ENCODE peak calls at places on chromosomes 7 and 10, in four cellular contexts. Y, H, V and Q are unnamed samples.

GRCh38 chr10:14032406-14032998 is 298.2 kb downstream of the FRMD4A start:
- DNase-seq in Y (no peak), H (peak), V (no peak), Q (no peak)

GRCh38 chr7:143295870-143296269 is 7.7 kb downstream of the CASP2 start:
- DNase-seq in V (peak), Y (no peak), H (no peak), Q (no peak)

GRCh38 chr7:44289341-44290249 is 35.8 kb downstream of the CAMK2B start:
- DNase-seq in V (no peak), H (no peak), Y (peak), Q (no peak)

GRCh38 chr7:30047124-30047523 is 18.9 kb downstream of the PLEKHA8 start:
- DNase-seq in V (no peak), Y (no peak), H (no peak), Q (no peak)

GRCh38 chr10:74151057-74151878 is at the start of gene ADK:
- DNase-seq in H (peak), V (peak), Y (peak), Q (peak)

GRCh38 chr10:28996947-28997551 is 291.8 kb upstream of the LYZL1 start:
- DNase-seq in H (no peak), Y (no peak), V (no peak), Q (no peak)

GRCh38 chr10:72615985-72616384 is 9.9 kb downstream of the MICU1 start:
- DNase-seq in V (no peak), Y (no peak), H (no peak), Q (no peak)

GRCh38 chr7:17298102-17298839 is at the start of gene AHR:
- DNase-seq in Y (peak), V (peak), H (no peak), Q (peak)

GRCh38 chr10:78640981-78641646 is 427.7 kb upstream of the ZMIZ1 start:
- DNase-seq in H (no peak), Y (no peak), V (no peak), Q (no peak)

GRCh38 chr10:91198781-91199180 is 21.7 kb upstream of the PCGF5 start:
- DNase-seq in H (no peak), Y (no peak), V (peak), Q (no peak)

GRCh38 chr7:128120976-128121490 is 89.8 kb upstream of the LRRC4 start:
- DNase-seq in H (no peak), Y (no peak), V (no peak), Q (no peak)

GRCh38 chr10:51246156-51246555 is 171.9 kb downstream of the PRKG1 start:
- DNase-seq in V (no peak), Y (no peak), H (no peak), Q (no peak)

GRCh38 chr10:72254891-72255568 is 18.7 kb upstream of the DDIT4 start:
- DNase-seq in V (peak), H (peak), Y (peak), Q (peak)

GRCh38 chr7:156832195-156832877 is 60.6 kb downstream of the LMBR1 start:
- DNase-seq in Y (no peak), H (no peak), V (no peak), Q (no peak)

GRCh38 chr10:89086801-89087513 is 96.4 kb downstream of the FAS start:
- DNase-seq in Y (no peak), H (peak), V (peak), Q (no peak)

GRCh38 chr7:44461387-44461786 is 29.1 kb downstream of the NUDCD3 start:
- DNase-seq in H (peak), Y (no peak), V (peak), Q (no peak)

GRCh38 chr7:111113263-111114017 is 22.5 kb downstream of the LRRN3 start:
- DNase-seq in Y (no peak), V (peak), H (no peak), Q (no peak)

GRCh38 chr10:60718891-60719290 is 59.4 kb upstream of the CDK1 start:
- DNase-seq in Y (no peak), H (no peak), V (peak), Q (no peak)

GRCh38 chr10:71823356-71823755 is 27.7 kb downstream of the PSAP start:
- DNase-seq in V (no peak), Y (no peak), H (no peak), Q (no peak)

GRCh38 chr10:1978593-1978992 is 241.3 kb upstream of the ADARB2 start:
- DNase-seq in V (no peak), H (no peak), Y (no peak), Q (no peak)

GRCh38 chr10:2985729-2986232 is 81.6 kb upstream of the PFKP start:
- DNase-seq in H (no peak), V (peak), Y (no peak), Q (peak)

GRCh38 chr10:17175551-17175950 is 25.9 kb downstream of the TRDMT1 start:
- DNase-seq in Y (no peak), V (no peak), H (no peak), Q (no peak)

GRCh38 chr10:17179002-17179401 is 22.5 kb downstream of the TRDMT1 start:
- DNase-seq in Y (no peak), V (no peak), H (no peak), Q (no peak)

GRCh38 chr10:17174626-17175025 is 26.8 kb downstream of the TRDMT1 start:
- DNase-seq in V (no peak), H (no peak), Y (no peak), Q (no peak)

GRCh38 chr10:17177014-17177413 is 24.5 kb downstream of the TRDMT1 start:
- DNase-seq in V (no peak), Y (no peak), H (no peak), Q (no peak)

GRCh38 chr10:17178006-17178405 is 23.5 kb downstream of the TRDMT1 start:
- DNase-seq in V (no peak), Y (no peak), H (no peak), Q (no peak)
- TF ChIP-seq CTCF in V (no peak), Y (no peak), H (no peak), Q (no peak)

DNA sequence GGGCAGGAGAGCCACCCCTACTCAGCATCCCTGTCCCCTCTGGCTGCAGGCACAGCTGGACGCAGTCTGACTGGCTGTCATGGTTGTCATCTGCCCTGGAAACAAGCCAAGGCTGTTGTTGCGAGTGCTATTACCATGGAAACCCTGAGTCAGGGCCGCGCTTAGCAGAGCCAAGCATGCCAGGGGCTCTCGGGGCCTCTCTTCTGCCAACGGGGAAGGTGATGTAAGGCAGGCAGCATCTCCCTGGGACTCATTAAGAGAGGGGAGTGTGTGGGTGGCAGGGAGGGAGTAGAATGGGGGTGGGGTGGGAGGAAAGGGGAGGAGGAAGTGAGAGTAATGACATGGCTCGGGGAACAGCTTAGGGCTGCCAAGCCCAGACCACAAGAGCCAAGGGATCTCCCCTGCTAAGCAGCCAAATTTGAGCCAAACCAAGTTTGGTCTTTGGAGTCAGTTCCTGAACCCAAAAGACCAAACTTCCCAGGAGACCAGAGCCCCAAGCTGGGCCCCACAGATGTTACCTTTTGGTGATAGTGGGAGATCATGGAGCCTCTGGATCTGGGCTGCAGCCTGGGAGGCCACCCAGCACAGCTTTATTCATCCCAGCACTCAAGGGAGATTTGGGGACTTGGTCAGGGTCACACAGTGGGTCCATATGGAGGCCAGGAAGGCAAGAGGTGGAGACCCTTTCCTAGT is 67.6 kb downstream of the TMEM130 start:
- DNase-seq in V (peak), Y (no peak), H (peak), Q (peak)
- H3K4me3 ChIP-seq in V (no peak), Y (no peak), H (no peak), Q (no peak)

GRCh38 chr7:4000139-4000538 is 682.0 kb upstream of the FOXK1 start:
- DNase-seq in H (no peak), V (no peak), Y (no peak), Q (no peak)
- TF ChIP-seq CTCF in H (no peak), V (no peak), Y (no peak), Q (no peak)

GRCh38 chr7:2508327-2509231 is 11.0 kb upstream of the LFNG start:
- DNase-seq in Y (no peak), V (no peak), H (peak), Q (no peak)

GRCh38 chr7:2510130-2510776 is 9.3 kb upstream of the LFNG start:
- DNase-seq in H (no peak), Y (no peak), V (no peak), Q (no peak)

GRCh38 chr7:2509298-2509906 is 10.2 kb upstream of the LFNG start:
- DNase-seq in V (no peak), H (no peak), Y (no peak), Q (peak)

GRCh38 chr7:2507208-2507916 is 12.2 kb upstream of the LFNG start:
- DNase-seq in V (no peak), H (no peak), Y (no peak), Q (no peak)

GRCh38 chr7:2507917-2508306 is 11.7 kb upstream of the LFNG start:
- DNase-seq in H (no peak), Y (no peak), V (no peak), Q (no peak)
- H3K4me3 ChIP-seq in H (peak), Y (no peak), V (no peak), Q (no peak)

DNA sequence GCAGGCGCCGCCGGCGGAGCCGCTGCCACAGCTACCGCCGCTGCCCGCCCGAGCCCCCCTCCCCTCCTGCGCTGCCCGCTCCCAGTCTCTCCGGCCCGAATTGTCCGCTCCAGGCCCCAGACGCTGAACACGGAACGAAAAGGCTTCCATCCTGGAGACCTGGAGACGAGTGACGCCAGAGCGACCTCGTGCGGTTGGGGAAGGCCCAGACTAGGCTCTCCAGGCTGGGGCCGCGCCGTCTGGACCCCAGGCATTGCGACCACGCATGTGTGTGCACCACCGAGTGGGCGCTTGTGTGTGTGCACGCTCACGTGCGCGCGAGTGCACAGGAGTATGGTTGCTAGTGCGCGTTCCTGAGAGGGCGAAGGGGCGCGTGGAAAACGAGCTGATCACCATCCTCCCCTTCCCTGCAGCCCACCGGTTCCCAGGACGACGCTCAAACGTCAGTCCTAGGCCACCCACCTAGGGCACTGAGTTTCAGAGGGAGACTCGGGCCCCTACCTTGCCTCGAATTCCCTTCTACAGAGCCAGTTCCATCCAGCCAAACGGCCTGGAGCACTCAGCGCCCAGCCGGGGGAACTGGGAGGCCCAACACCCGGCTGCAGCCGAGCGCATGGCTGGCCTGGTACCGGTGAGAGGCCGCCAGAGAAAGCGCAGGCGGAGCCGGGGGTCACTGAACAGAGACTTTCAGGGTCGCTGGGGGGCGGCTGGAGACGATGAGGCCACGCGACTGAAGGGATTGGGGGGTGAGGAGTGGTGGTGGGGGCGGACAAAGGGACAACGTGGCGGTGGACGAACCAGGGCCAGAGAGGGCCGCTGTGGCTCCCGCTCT is 11.6 kb downstream of the LBX1 start:
- DNase-seq in V (peak), Y (no peak), H (no peak), Q (peak)
- TF ChIP-seq CTCF in V (peak), Y (no peak), H (no peak), Q (no peak)

DNA sequence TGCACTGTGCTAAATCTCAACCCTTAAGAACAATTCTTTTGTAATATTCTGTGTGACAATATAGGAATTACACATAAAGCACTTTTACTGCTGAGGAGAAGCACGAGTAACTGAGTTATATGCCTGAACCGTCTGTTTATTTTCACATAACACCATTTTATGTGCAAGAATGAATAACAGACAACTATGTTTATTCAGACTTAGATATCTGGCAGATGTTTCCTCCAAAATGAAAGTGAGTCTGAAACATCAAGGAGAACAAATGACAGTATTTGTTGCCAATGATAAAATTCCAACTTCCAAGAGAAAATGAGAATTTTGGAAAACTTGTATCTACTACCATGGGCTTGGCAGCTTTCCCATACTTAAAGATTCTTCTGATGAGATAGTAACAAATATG is 51.5 kb downstream of the DNMBP start:
- DNase-seq in Y (no peak), H (no peak), V (peak), Q (no peak)
- H3K4me3 ChIP-seq in Y (no peak), H (no peak), V (no peak), Q (no peak)

DNA sequence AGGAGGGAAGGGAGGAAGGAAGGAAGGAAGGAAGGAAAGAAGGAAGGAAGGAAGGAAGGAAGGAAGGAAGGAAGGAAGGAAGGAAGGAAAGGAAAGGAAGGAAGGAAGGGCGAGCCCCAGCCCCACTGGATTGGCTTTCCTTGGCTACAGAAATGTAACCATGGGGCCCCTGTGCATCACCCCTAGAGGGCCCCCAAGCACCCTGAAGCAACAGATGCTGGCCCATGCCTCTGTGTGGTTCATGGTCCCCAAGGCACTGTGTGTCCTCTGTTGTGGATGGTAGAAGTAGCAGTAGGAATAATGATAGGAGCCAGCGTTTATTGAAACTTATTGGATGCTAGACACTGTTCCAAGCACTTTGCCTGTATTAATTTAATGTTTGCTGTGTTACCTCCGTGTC is 116.6 kb upstream of the MACROH2A2 start:
- DNase-seq in H (no peak), V (no peak), Y (no peak), Q (no peak)
- TF ChIP-seq CTCF in H (peak), V (peak), Y (no peak), Q (no peak)

GRCh38 chr7:86645676-86646276 is 2.1 kb downstream of the GRM3 start:
- DNase-seq in Y (no peak), V (no peak), H (no peak), Q (no peak)

GRCh38 chr7:86645174-86645566 is 1.5 kb downstream of the GRM3 start:
- DNase-seq in Y (no peak), V (no peak), H (no peak), Q (peak)

GRCh38 chr7:86643478-86644281 is at the start of gene GRM3:
- DNase-seq in H (no peak), V (no peak), Y (peak), Q (peak)

GRCh38 chr7:86647340-86648094 is 3.8 kb downstream of the GRM3 start:
- DNase-seq in V (no peak), H (no peak), Y (no peak), Q (no peak)

DNA sequence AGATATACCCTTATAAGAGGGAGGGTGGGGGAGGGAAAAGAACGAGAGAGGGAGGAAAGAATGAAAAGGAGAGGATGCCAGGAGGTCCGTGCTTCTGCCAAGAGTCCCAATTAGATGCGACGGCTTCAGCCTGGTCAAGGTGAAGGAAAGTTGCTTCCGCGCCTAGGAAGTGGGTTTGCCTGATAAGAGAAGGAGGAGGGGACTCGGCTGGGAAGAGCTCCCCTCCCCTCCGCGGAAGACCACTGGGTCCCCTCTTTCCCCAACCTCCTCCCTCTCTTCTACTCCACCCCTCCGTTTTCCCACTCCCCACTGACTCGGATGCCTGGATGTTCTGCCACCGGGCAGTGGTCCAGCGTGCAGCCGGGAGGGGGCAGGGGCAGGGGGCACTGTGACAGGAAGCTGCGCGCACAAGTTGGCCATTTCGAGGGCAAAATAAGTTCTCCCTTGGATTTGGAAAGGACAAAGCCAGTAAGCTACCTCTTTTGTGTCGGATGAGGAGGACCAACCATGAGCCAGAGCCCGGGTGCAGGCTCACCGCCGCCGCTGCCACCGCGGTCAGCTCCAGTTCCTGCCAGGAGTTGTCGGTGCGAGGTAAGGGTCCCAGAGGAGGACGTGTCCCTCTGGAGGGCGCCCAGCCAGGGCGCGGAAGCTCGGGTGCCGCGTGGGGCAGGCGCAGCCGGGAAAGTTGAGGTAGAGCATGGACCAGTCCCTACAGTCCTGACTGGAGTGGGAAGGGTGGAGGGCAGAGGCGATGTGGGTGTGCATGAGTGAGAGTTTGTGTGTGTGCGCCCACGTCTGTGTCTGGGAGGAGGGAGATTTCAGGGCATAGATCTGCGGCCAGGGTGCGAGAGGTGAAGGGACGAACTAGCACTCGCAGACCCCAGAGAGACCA is 819 bp downstream of the GRM3 start:
- DNase-seq in V (no peak), Y (peak), H (no peak), Q (peak)
- H3K4me3 ChIP-seq in V (no peak), Y (peak), H (no peak), Q (no peak)